ENCODE peak calls at places on chromosomes 16 and 17, in six cellular contexts. S is activated CD8-positive, alpha-beta T cell treated with anti-CD3 and anti-CD28 coated beads for 36 hours; Z is NB4; Q is ovary; K is fibroblast of lung; P is choroid plexus epithelial cell. W is an unnamed sample.

GRCh38 chr16:67961551-67961957 is 6.9 kb downstream of the SLC12A4 start:
- DNase-seq in S (no peak), Z (no peak), Q (no peak), K (no peak), P (no peak), W (no peak)

GRCh38 chr17:62714016-62714777 is 86.7 kb downstream of the MRC2 start:
- DNase-seq in S (no peak), Z (no peak), Q (peak), K (peak), P (peak), W (no peak)

GRCh38 chr17:73586921-73587680 is 57.1 kb downstream of the SDK2 start:
- DNase-seq in S (no peak), Z (peak), Q (no peak), K (no peak), P (no peak), W (no peak)

GRCh38 chr17:61230972-61231820 is 168.4 kb upstream of the TBX2 start:
- DNase-seq in S (no peak), Z (no peak), Q (no peak), K (no peak), P (no peak), W (no peak)

GRCh38 chr17:28570716-28571254 is 539 bp downstream of the PIGS start:
- DNase-seq in S (peak), Z (peak), Q (peak), K (no peak), P (no peak), W (peak)

GRCh38 chr16:72203401-72203800 is 31.4 kb upstream of the PMFBP1 start:
- DNase-seq in S (peak), Z (peak), Q (no peak), K (peak), P (peak), W (peak)

GRCh38 chr17:30524847-30525246 is 47.6 kb downstream of the GOSR1 start:
- DNase-seq in S (no peak), Z (no peak), Q (no peak), K (no peak), P (peak), W (no peak)

GRCh38 chr17:48259710-48260291 is 152.2 kb downstream of the SNX11 start:
- DNase-seq in S (no peak), Z (peak), Q (no peak), K (peak), P (peak), W (no peak)

GRCh38 chr17:77615672-77616242 is 342.7 kb upstream of the TNRC6C start:
- DNase-seq in S (no peak), Z (no peak), Q (no peak), K (no peak), P (peak), W (no peak)

DNA sequence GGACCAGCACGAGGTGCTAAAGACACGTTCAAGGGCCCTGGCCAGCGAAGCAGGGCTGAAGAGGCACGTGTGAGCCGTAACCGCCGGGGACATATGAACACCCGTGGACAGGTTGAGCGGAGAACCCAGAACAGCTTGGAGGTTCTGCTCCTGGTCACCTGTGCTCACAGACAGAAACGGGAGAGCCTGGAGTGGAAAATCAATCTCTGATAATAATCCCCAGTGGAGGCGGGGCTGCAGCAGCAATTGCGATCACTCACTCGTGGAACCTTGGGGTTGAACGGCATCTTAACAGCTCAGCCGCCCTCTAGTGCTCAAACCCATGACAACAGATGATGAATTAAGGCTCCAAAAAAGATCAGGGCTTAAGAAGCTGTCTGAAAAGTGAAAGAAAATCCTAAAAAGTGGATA is 25.6 kb downstream of the WIPI1 start:
- DNase-seq in S (peak), Z (peak), Q (no peak), K (peak), P (peak), W (no peak)
- TF ChIP-seq CTCF in S (peak), Z (peak), Q (no peak), K (no peak), P (peak), W (no peak)

GRCh38 chr16:64152010-64152767 is 969.7 kb downstream of the CDH11 start:
- DNase-seq in S (no peak), Z (no peak), Q (no peak), K (no peak), P (peak), W (no peak)
- TF ChIP-seq CTCF in S (no peak), Z (no peak), Q (no peak), K (no peak), P (no peak), W (no peak)

GRCh38 chr17:55769625-55770000 is 18.8 kb downstream of the PCTP start:
- DNase-seq in S (no peak), Z (peak), Q (no peak), K (peak), P (peak), W (no peak)

GRCh38 chr17:55768946-55769624 is 18.2 kb downstream of the PCTP start:
- DNase-seq in S (no peak), Z (no peak), Q (no peak), K (peak), P (peak), W (no peak)

GRCh38 chr17:55773671-55774070 is 22.8 kb downstream of the PCTP start:
- DNase-seq in S (no peak), Z (no peak), Q (no peak), K (no peak), P (no peak), W (no peak)

GRCh38 chr17:55772086-55772485 is 21.2 kb downstream of the PCTP start:
- DNase-seq in S (no peak), Z (peak), Q (no peak), K (no peak), P (no peak), W (no peak)

DNA sequence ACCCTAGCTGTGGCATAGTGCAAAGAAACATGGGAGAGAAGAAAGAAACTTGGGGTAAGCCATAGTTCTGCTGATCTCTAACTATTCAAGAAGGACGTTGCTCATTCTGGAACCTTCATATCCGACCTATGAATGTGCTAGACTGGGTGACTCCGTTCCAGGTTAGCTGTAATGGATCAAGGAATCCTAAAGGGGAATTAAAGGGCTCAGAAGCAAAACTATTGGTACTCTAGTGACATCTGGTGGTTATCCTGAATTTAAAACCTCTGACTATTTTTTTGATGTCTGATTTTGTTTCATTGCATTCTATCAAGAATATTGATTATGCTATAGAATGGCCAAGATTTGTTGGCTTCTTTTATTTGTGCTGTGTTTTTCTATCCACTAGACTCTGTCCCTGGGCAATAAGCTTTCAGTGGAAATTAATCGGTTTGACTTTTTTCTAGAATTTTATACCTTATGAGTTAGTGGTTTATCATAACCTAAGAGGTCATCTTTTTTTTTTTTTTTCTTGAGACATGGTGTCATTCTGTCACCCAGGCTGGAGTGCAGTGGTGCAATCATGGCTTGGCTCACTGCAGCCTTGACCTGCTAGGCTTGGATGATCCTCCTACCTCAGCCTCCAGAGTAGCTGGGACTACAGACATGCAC is 19.5 kb downstream of the PCTP start:
- DNase-seq in S (no peak), Z (peak), Q (no peak), K (peak), P (peak), W (peak)
- TF ChIP-seq CTCF in S (peak), Z (no peak), Q (peak), K (peak), P (peak), W (no peak)

DNA sequence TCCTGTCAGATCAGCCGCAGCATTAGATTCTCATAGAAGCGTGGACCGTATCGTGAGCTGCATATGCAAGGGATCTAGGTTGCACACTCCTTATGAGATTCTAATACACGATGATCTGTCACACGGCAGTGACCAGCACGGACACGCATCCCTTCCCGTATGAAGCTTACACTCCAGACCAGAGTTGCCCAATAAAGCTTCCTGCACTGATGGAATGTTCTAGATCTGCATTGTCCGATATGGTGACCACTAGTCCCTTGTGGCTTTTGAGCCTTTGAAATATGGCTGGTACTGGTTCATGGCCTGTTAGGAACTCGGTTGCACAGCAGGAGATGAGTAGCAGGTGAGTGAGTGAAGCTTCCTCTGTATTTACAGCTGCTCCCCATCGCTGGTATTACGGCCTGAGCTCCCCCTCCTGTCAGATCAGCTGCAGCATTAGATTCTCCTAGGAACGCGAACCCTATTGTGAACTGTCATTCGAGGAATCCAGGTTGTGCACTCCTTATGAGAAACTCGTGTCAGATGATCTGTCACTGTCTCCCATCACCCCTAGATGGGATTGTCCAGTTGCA is 49.8 kb upstream of the ZCCHC14 start:
- DNase-seq in S (no peak), Z (no peak), Q (no peak), K (no peak), P (no peak), W (no peak)
- TF ChIP-seq CTCF in S (no peak), Z (no peak), Q (no peak), K (no peak), P (peak), W (no peak)

GRCh38 chr17:42404326-42405055 is 16.2 kb upstream of the STAT3 start:
- DNase-seq in S (no peak), Z (peak), Q (no peak), K (no peak), P (no peak), W (no peak)
- TF ChIP-seq CTCF in S (no peak), Z (no peak), Q (no peak), K (no peak), P (no peak), W (no peak)

W was measured in GM20000.